ENCODE peak calls at places on chromosome 18, in eight cellular contexts. U, E, K, C, B, W, D and A are unnamed samples.

GRCh38 chr18:70250781-70251180 is 38.1 kb upstream of the SOCS6 start:
- DNase-seq in C (no peak), E (no peak), K (no peak), W (no peak), U (no peak), B (no peak), D (no peak), A (no peak)

GRCh38 chr18:58541789-58542425 is 87.0 kb downstream of the ALPK2 start:
- DNase-seq in W (peak; percentile 98), B (peak; percentile 92), E (peak; percentile 99), K (peak; percentile 97), D (peak; percentile 67), C (no peak), U (peak; percentile 94), A (peak; percentile 99)

GRCh38 chr18:64165906-64166305 is 17.0 kb upstream of the LINC00305 start:
- DNase-seq in B (no peak), U (peak; percentile 83), E (peak; percentile 15), K (peak; percentile 0), D (no peak), C (no peak), W (peak; percentile 73), A (peak; percentile 92)

GRCh38 chr18:79446931-79447330 is 51.2 kb downstream of the NFATC1 start:
- DNase-seq in C (no peak), U (no peak), E (no peak), B (no peak), D (no peak), K (no peak), W (no peak), A (no peak)

GRCh38 chr18:40159141-40160017 is 1795.7 kb upstream of the PIK3C3 start:
- DNase-seq in K (no peak), D (no peak), U (peak; percentile 46), E (peak; percentile 52), W (peak; percentile 68), C (no peak), B (peak; percentile 68), A (peak; percentile 48)

GRCh38 chr18:12236934-12237832 is 17.0 kb upstream of the CIDEA start:
- DNase-seq in K (no peak), E (peak; percentile 64), W (peak; percentile 77), B (peak; percentile 73), U (peak; percentile 55), C (peak; percentile 80), D (peak; percentile 55), A (no peak)

GRCh38 chr18:13641551-13642439 is 84.6 kb downstream of the FAM210A start:
- DNase-seq in B (peak; percentile 30), D (no peak), C (peak; percentile 68), U (no peak), E (no peak), W (no peak), K (no peak), A (no peak)

GRCh38 chr18:45777393-45777792 is 48.1 kb upstream of the SIGLEC15 start:
- DNase-seq in C (no peak), B (peak; percentile 72), D (no peak), E (peak; percentile 41), K (peak; percentile 84), U (peak; percentile 91), W (peak; percentile 92), A (no peak)

GRCh38 chr18:57210101-57210661 is 63.3 kb downstream of the BOD1L2 start:
- DNase-seq in K (peak; percentile 14), D (peak; percentile 66), B (peak; percentile 67), C (no peak), W (peak; percentile 92), E (peak; percentile 86), U (peak; percentile 72), A (peak; percentile 49)

GRCh38 chr18:8538935-8539334 is 70.3 kb upstream of the RAB12 start:
- DNase-seq in D (no peak), E (no peak), W (no peak), B (no peak), C (no peak), K (no peak), U (no peak), A (no peak)

GRCh38 chr18:14943967-14944636 is 196.1 kb downstream of the ANKRD30B start:
- DNase-seq in B (no peak), U (no peak), E (no peak), D (no peak), K (no peak), C (no peak), W (no peak), A (no peak)

GRCh38 chr18:7946724-7947377 is 379.7 kb downstream of the PTPRM start:
- DNase-seq in U (peak; percentile 72), W (peak; percentile 75), B (peak; percentile 91), D (peak; percentile 14), K (peak; percentile 53), E (peak; percentile 80), C (peak; percentile 56), A (peak; percentile 49)

GRCh38 chr18:25298853-25299274 is 53.1 kb downstream of the ZNF521 start:
- DNase-seq in E (peak; percentile 58), U (peak; percentile 83), C (no peak), K (peak; percentile 54), W (peak; percentile 94), D (no peak), B (peak; percentile 82), A (peak; percentile 67)
- H3K4me3 ChIP-seq in E (no peak overlapping the region), U (no peak overlapping the region), C (no peak overlapping the region), K (no peak overlapping the region), W (peak overlapping the region; percentile 44), D (no peak overlapping the region), B (no peak overlapping the region), A (no peak overlapping the region)

DNA sequence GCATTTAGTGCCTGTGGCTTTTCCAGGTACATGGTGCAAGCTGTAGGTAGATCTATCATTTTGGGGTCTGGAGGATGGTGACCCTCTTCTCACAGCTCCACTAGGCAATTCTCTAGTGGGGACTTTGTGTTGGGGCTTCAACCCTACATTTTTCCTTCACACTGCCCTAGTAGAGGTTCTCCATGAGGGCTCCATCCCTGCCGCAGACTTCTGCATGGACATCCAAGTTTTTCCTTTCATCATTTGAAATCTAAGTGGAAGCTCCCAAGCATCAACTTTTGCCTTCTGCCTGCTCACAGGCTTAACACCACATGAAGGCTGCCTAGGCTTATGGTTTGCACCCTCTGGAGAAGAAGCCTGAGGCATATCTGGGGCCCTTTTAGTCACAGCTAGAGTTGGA is 492.7 kb downstream of the PIK3C3 start:
- DNase-seq in C (no peak), D (no peak), E (no peak), U (no peak), B (no peak), W (no peak), K (no peak), A (no peak)
- H3K4me3 ChIP-seq in C (no peak overlapping the region), D (no peak overlapping the region), E (no peak overlapping the region), U (no peak overlapping the region), B (no peak overlapping the region), W (no peak overlapping the region), K (no peak overlapping the region), A (no peak overlapping the region)

GRCh38 chr18:49023281-49023937 is 72.6 kb upstream of the SMAD7 start:
- DNase-seq in E (no peak), W (no peak), B (no peak), D (no peak), K (no peak), C (no peak), U (no peak), A (no peak)
- H3K4me3 ChIP-seq in E (no peak overlapping the region), W (no peak overlapping the region), B (no peak overlapping the region), D (no peak overlapping the region), K (no peak overlapping the region), C (no peak overlapping the region), U (no peak overlapping the region), A (no peak overlapping the region)

GRCh38 chr18:5894215-5894612 is 1.1 kb downstream of the TMEM200C start:
- DNase-seq in W (no peak), D (no peak), B (no peak), K (no peak), E (no peak), U (no peak), C (no peak), A (no peak)

GRCh38 chr18:5894613-5895299 is 566 bp downstream of the TMEM200C start:
- DNase-seq in U (no peak), B (no peak), D (no peak), E (no peak), W (peak; percentile 31), C (peak; percentile 43), K (no peak), A (no peak)

GRCh38 chr18:5895300-5895885 is at the start of gene TMEM200C:
- DNase-seq in D (no peak), U (no peak), B (peak; percentile 8), K (no peak), C (peak; percentile 48), W (peak; percentile 36), E (no peak), A (no peak)

GRCh38 chr18:5892772-5893431 is 2.4 kb downstream of the TMEM200C start:
- DNase-seq in E (no peak), W (no peak), D (no peak), U (no peak), C (no peak), K (no peak), B (no peak), A (no peak)

DNA sequence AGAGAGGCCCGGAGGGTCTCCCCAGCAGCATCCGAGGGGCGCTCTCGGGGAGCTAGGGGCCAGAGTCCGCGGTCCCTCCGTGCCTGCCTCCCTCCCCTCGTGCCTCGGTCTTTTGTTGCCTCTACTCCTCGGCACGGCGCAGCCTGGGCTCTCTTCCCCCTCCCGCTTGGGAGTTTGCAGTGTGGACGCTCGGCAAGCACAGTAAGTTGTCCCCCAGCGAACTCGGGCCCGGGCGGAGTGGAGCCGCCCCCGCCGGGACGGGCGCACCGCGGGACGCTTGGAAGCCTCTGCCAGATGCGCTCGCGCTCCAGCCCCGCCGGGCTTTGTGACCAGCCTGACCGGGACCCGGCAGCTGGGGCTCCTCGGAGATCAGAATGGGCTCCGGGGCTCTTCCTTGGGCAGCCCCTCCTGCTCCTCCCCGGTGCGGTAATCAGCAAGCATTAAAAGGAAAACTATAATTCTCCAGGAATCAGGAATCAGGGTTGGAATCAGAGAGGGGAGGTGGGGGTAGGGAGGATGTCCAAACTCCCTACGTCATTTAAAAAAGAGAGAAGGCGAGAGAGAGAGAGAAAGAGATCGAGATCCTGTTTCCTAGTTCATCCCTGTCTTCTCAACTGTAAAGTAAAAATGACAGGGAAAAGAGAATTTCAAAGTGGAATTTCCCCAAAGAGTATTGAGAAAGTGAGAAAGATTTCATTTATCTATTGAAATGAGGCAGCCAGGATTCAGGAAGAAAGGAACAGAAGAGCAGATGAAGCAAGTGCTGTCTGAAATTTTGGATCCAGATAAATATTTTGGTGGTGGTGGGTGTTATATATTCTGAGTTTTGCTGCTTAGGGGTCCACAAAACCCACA is 791 bp upstream of the TMEM200C start:
- DNase-seq in W (peak; percentile 39), D (no peak), B (no peak), K (no peak), E (no peak), C (peak; percentile 60), U (no peak), A (peak; percentile 16)
- H3K4me3 ChIP-seq in W (no peak overlapping the region), D (peak overlapping the region; percentile 45), B (peak overlapping the region; percentile 75), K (peak overlapping the region; percentile 49), E (no peak overlapping the region), C (peak overlapping the region; percentile 16), U (peak overlapping the region; percentile 57), A (peak overlapping the region; percentile 70)

DNA sequence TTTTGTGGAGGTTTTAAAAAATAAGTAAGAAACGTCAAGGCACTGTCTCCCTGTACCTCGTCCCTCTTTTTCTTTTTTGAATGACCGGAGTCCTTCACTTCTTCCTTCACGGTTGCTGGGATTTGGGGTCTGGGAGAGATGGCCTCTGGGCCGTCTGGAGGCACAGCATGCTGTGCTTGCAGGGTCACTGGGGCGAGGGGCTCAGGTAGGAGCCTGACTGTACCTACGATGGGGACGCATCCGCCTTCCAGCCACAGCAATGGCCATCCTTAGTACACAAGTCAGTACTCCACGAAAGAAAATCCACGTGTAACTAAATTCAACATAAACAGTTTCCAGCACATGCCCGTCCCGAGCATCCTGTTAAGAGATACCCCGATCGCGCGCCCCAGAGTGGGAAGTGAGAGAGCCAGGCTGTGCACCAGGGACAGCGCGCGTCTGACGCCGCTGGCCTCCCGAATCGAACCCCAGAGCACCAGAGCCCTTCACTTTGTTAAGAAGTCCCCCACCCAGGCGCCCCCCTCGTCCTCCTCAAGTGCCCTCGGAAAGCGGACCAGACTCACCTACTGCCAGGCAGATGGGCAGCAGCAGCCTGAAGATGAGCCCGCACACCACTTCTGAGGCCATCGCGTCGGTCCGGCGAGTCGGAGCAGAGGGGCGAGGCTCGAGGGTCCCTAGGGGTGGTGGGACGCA is 1.3 kb downstream of the PIEZO2 start:
- DNase-seq in K (no peak), E (no peak), C (no peak), D (no peak), B (peak; percentile 46), W (peak; percentile 22), U (no peak), A (no peak)
- H3K4me3 ChIP-seq in K (peak overlapping the region; percentile 57), E (no peak overlapping the region), C (peak overlapping the region; percentile 14), D (no peak overlapping the region), B (peak overlapping the region; percentile 33), W (peak overlapping the region; percentile 67), U (peak overlapping the region; percentile 69), A (peak overlapping the region; percentile 45)